ENCODE peak calls at places on chromosomes 16 and 17, in four cellular contexts. One of them, this sample, is unnamed.

GRCh38 chr16:12057276-12057675 is 80.7 kb downstream of the SNX29 start:
- DNase-seq in NCI-H1417: no peak
- DNase-seq in tibial artery: no peak
- DNase-seq in fibroblast of villous mesenchyme: peak
- DNase-seq in this sample: no peak

GRCh38 chr17:70563301-70563820 is 394.0 kb downstream of the KCNJ2 start:
- DNase-seq in NCI-H1417: peak
- DNase-seq in tibial artery: no peak
- DNase-seq in fibroblast of villous mesenchyme: no peak
- DNase-seq in this sample: no peak

GRCh38 chr16:67207116-67207856 is 8.4 kb downstream of the ELMO3 start:
- DNase-seq in NCI-H1417: no peak
- DNase-seq in tibial artery: no peak
- DNase-seq in fibroblast of villous mesenchyme: no peak
- DNase-seq in this sample: no peak

GRCh38 chr16:56257260-56257659 is 66.0 kb downstream of the GNAO1 start:
- DNase-seq in NCI-H1417: peak
- DNase-seq in tibial artery: peak
- DNase-seq in fibroblast of villous mesenchyme: no peak
- DNase-seq in this sample: no peak

GRCh38 chr17:78903101-78903779 is at the start of gene CEP295NL:
- DNase-seq in NCI-H1417: peak
- DNase-seq in tibial artery: no peak
- DNase-seq in fibroblast of villous mesenchyme: no peak
- DNase-seq in this sample: no peak

GRCh38 chr16:7218936-7219335 is 113.7 kb upstream of the RBFOX1 start:
- DNase-seq in NCI-H1417: no peak
- DNase-seq in tibial artery: no peak
- DNase-seq in fibroblast of villous mesenchyme: no peak
- DNase-seq in this sample: no peak

GRCh38 chr16:3656491-3657468 is 2.3 kb downstream of the DNASE1 start:
- DNase-seq in NCI-H1417: no peak
- DNase-seq in tibial artery: peak
- DNase-seq in fibroblast of villous mesenchyme: no peak
- DNase-seq in this sample: no peak

GRCh38 chr17:627051-627450 is 87.6 kb downstream of the VPS53 start:
- DNase-seq in NCI-H1417: no peak
- DNase-seq in tibial artery: no peak
- DNase-seq in fibroblast of villous mesenchyme: no peak
- DNase-seq in this sample: no peak

GRCh38 chr17:30378191-30378796 is 433 bp upstream of the CPD start:
- DNase-seq in NCI-H1417: no peak
- DNase-seq in tibial artery: no peak
- DNase-seq in fibroblast of villous mesenchyme: no peak
- DNase-seq in this sample: no peak